ENCODE peak calls at places on chromosomes 16 and 17, in seven cellular contexts. I, H, P, T, F, X and E are unnamed samples.

GRCh38 chr17:82229686-82230626 is 1.1 kb downstream of the SLC16A3 start:
- DNase-seq in I (no peak), H (no peak), P (no peak), T (peak; percentile 27), F (no peak), X (peak; percentile 38), E (no peak)

GRCh38 chr17:332558-333322 is 19.9 kb downstream of the RPH3AL start:
- DNase-seq in I (no peak), H (no peak), P (no peak), T (no peak), F (no peak), X (peak; percentile 71), E (no peak)

GRCh38 chr17:58525239-58525638 is 10.8 kb upstream of the MTMR4 start:
- DNase-seq in I (no peak), H (no peak), P (no peak), T (peak; percentile 33), F (no peak), X (peak; percentile 96), E (no peak)

GRCh38 chr16:77212736-77213541 is 13.7 kb downstream of the SYCE1L start:
- DNase-seq in I (peak; percentile 52), H (peak; percentile 64), P (peak; percentile 88), T (peak; percentile 75), F (peak; percentile 78), X (peak; percentile 36), E (no peak)

GRCh38 chr17:27323538-27324212 is 29.8 kb downstream of the WSB1 start:
- DNase-seq in I (no peak), H (no peak), P (peak; percentile 19), T (peak; percentile 89), F (no peak), X (peak; percentile 76), E (peak; percentile 58)

GRCh38 chr16:89536371-89536770 is 24.1 kb upstream of the RPL13 start:
- DNase-seq in I (no peak), H (no peak), P (no peak), T (peak; percentile 72), F (no peak), X (no peak), E (no peak)

GRCh38 chr16:69626256-69626655 is 60.5 kb downstream of the NFAT5 start:
- DNase-seq in I (no peak), H (no peak), P (no peak), T (no peak), F (no peak), X (peak; percentile 24), E (peak; percentile 27)

GRCh38 chr17:1604831-1605528 is 23.7 kb downstream of the SLC43A2 start:
- DNase-seq in I (no peak), H (no peak), P (no peak), T (no peak), F (no peak), X (no peak), E (no peak)

GRCh38 chr16:50161950-50162349 is 8.8 kb downstream of the TENT4B start:
- DNase-seq in I (no peak), H (no peak), P (no peak), T (no peak), F (no peak), X (no peak), E (no peak)

GRCh38 chr16:47084198-47084597 is 59.5 kb downstream of the NETO2 start:
- DNase-seq in I (no peak), H (no peak), P (no peak), T (no peak), F (no peak), X (no peak), E (no peak)

GRCh38 chr16:68353366-68353765 is 42.5 kb downstream of the PRMT7 start:
- DNase-seq in I (no peak), H (no peak), P (no peak), T (no peak), F (no peak), X (no peak), E (no peak)

GRCh38 chr17:4740025-4740351 is 260 bp upstream of the CXCL16 start:
- DNase-seq in I (no peak), H (no peak), P (no peak), T (no peak), F (no peak), X (no peak), E (no peak)

GRCh38 chr16:79926451-79927205 is 326.1 kb upstream of the MAF start:
- DNase-seq in I (no peak), H (no peak), P (no peak), T (no peak), F (no peak), X (no peak), E (no peak)

GRCh38 chr16:19084139-19084538 is 16.7 kb downstream of the COQ7 start:
- DNase-seq in I (no peak), H (no peak), P (no peak), T (no peak), F (no peak), X (no peak), E (no peak)

GRCh38 chr16:84503751-84504395 is 586 bp downstream of the MEAK7 start:
- DNase-seq in I (no peak), H (no peak), P (no peak), T (no peak), F (no peak), X (peak; percentile 76), E (no peak)

GRCh38 chr17:50079334-50080095 is 15.6 kb upstream of the PDK2 start:
- DNase-seq in I (no peak), H (no peak), P (no peak), T (peak; percentile 81), F (peak; percentile 47), X (peak; percentile 50), E (no peak)

GRCh38 chr16:70399951-70400350 is 38.9 kb downstream of the ST3GAL2 start:
- DNase-seq in I (no peak), H (no peak), P (no peak), T (no peak), F (peak; percentile 86), X (no peak), E (no peak)

GRCh38 chr17:80737106-80738019 is 192.7 kb downstream of the RPTOR start:
- DNase-seq in I (no peak), H (no peak), P (no peak), T (peak; percentile 48), F (no peak), X (no peak), E (no peak)

GRCh38 chr16:56941856-56942331 is 10.0 kb downstream of the HERPUD1 start:
- DNase-seq in I (no peak), H (no peak), P (no peak), T (no peak), F (no peak), X (no peak), E (no peak)

GRCh38 chr16:10871157-10871991 is 5.6 kb upstream of the CIITA start:
- DNase-seq in I (peak; percentile 30), H (peak; percentile 74), P (no peak), T (peak; percentile 86), F (peak; percentile 23), X (peak; percentile 89), E (peak; percentile 13)

GRCh38 chr17:59428896-59429460 is 97.5 kb downstream of the YPEL2 start:
- DNase-seq in I (no peak), H (no peak), P (no peak), T (no peak), F (no peak), X (no peak), E (no peak)

GRCh38 chr16:641326-642188 is at the start of gene MCRIP2:
- DNase-seq in I (peak; percentile 18), H (peak; percentile 68), P (peak; percentile 93), T (peak; percentile 93), F (peak; percentile 85), X (peak; percentile 80), E (peak; percentile 52)

GRCh38 chr17:34616148-34616547 is 36.8 kb downstream of the TMEM132E start:
- DNase-seq in I (no peak), H (no peak), P (no peak), T (no peak), F (peak; percentile 97), X (no peak), E (no peak)

GRCh38 chr17:75077490-75078096 is 10.2 kb upstream of the SLC16A5 start:
- DNase-seq in I (peak; percentile 38), H (peak; percentile 48), P (peak; percentile 82), T (peak; percentile 75), F (no peak), X (peak; percentile 46), E (no peak)

GRCh38 chr17:57001541-57001940 is 23.6 kb downstream of the SCPEP1 start:
- DNase-seq in I (no peak), H (no peak), P (no peak), T (no peak), F (no peak), X (no peak), E (no peak)

GRCh38 chr16:56950881-56951771 is 10.6 kb upstream of the CETP start:
- DNase-seq in I (peak; percentile 23), H (peak; percentile 64), P (peak; percentile 81), T (peak; percentile 59), F (peak; percentile 78), X (peak; percentile 64), E (no peak)

GRCh38 chr16:73232555-73233422 is 184.9 kb upstream of the ZFHX3 start:
- DNase-seq in I (no peak), H (no peak), P (no peak), T (peak; percentile 18), F (no peak), X (peak; percentile 95), E (peak; percentile 32)

GRCh38 chr17:79053251-79053925 is 21.2 kb upstream of the ENGASE start:
- DNase-seq in I (no peak), H (no peak), P (no peak), T (no peak), F (no peak), X (peak; percentile 56), E (no peak)

GRCh38 chr17:38676706-38677504 is 2.1 kb upstream of the EPOP start:
- DNase-seq in I (peak; percentile 72), H (peak; percentile 82), P (peak; percentile 95), T (peak; percentile 87), F (peak; percentile 85), X (peak; percentile 88), E (peak; percentile 74)